ENCODE peak calls at places on chromosomes 2 and 18, in nine cellular contexts. P is endodermal cell; V is stimulated activated CD8-positive, alpha-beta memory T cell treated with anti-CD3 and anti-CD28 coated beads, Interleukin-4, amount 100 ng/mL, for 4 hours; L is iris pigment epithelial cell; C is Kasumi-1; M is stimulated activated CD4-positive, alpha-beta T cell treated with anti-CD3 and anti-CD28 coated beads, Interleukin-2, amount 100 ng/mL, for 48 hours; N is D341Med; U is GM03348; G is CD14-positive monocyte. D is an unnamed sample.

GRCh38 chr18:48872234-48873145 is 78.3 kb downstream of the SMAD7 start:
- DNase-seq in G (no peak), N (no peak), M (no peak), V (no peak), U (peak), P (no peak), C (no peak), L (peak), D (no peak)

GRCh38 chr2:82275599-82275998 is 1971.0 kb upstream of the LRRTM1 start:
- DNase-seq in C (no peak), V (no peak), U (no peak), M (no peak), N (no peak), L (no peak), P (no peak), G (no peak), D (no peak)

GRCh38 chr2:1010373-1011017 is 59.8 kb downstream of the SNTG2 start:
- DNase-seq in G (no peak), P (no peak), U (no peak), M (no peak), V (no peak), C (peak), L (no peak), N (no peak), D (no peak)

GRCh38 chr2:240685771-240686371 is 3.2 kb upstream of the AQP12B start:
- DNase-seq in C (no peak), N (peak), V (no peak), U (no peak), L (no peak), M (no peak), P (peak), G (no peak), D (no peak)

GRCh38 chr2:239920616-239921365 is 104.4 kb downstream of the NDUFA10 start:
- DNase-seq in M (no peak), N (no peak), V (no peak), L (no peak), P (peak), C (no peak), U (no peak), G (no peak), D (no peak)

GRCh38 chr2:71511776-71512175 is 58.4 kb downstream of the DYSF start:
- DNase-seq in L (no peak), C (no peak), G (no peak), P (no peak), V (no peak), M (no peak), N (no peak), U (no peak), D (no peak)

GRCh38 chr2:57728691-57729090 is 317.9 kb upstream of the VRK2 start:
- DNase-seq in G (no peak), P (no peak), L (no peak), N (no peak), V (no peak), C (no peak), U (no peak), M (no peak), D (no peak)

GRCh38 chr2:19670303-19670702 is 231.5 kb downstream of the TTC32 start:
- DNase-seq in L (no peak), M (no peak), N (no peak), V (no peak), U (no peak), C (no peak), P (peak), G (no peak), D (no peak)

GRCh38 chr2:201558665-201559064 is 84.6 kb downstream of the TMEM237 start:
- DNase-seq in P (peak), U (no peak), C (no peak), M (no peak), N (no peak), V (no peak), L (no peak), G (no peak), D (no peak)

GRCh38 chr18:31500161-31500688 is 2.2 kb downstream of the DSG2 start:
- DNase-seq in V (no peak), M (no peak), N (no peak), L (no peak), C (peak), G (no peak), P (no peak), U (no peak), D (no peak)

GRCh38 chr2:74921236-74921736 is 37.2 kb upstream of the POLE4 start:
- DNase-seq in N (no peak), L (no peak), G (no peak), C (no peak), M (no peak), V (no peak), P (no peak), U (no peak), D (no peak)

GRCh38 chr2:102177814-102178478 is 8.9 kb upstream of the IL1RL2 start:
- DNase-seq in G (no peak), N (no peak), M (no peak), C (no peak), U (no peak), L (no peak), V (no peak), P (no peak), D (no peak)

GRCh38 chr2:26530696-26531095 is 52.8 kb upstream of the OTOF start:
- DNase-seq in V (no peak), G (no peak), M (no peak), C (no peak), U (no peak), N (no peak), P (peak), L (peak), D (no peak)

GRCh38 chr2:152453129-152453642 is 118.2 kb downstream of the FMNL2 start:
- DNase-seq in P (peak), V (no peak), L (no peak), N (no peak), U (no peak), M (no peak), G (no peak), C (no peak), D (no peak)

GRCh38 chr2:168097431-168097830 is 150.0 kb downstream of the STK39 start:
- DNase-seq in L (no peak), U (no peak), P (no peak), G (no peak), M (no peak), V (no peak), N (no peak), C (no peak), D (no peak)